ENCODE peak calls at places on chromosomes 11 and 22, in four cellular contexts. I, A, H and D are unnamed samples.

GRCh38 chr22:44710474-44711235 is 8.7 kb downstream of the PRR5 start:
- DNase-seq in I (no peak), A (no peak), H (no peak), D (no peak)

GRCh38 chr11:117225553-117226170 is 6.2 kb downstream of the PCSK7 start:
- DNase-seq in I (no peak), A (no peak), H (no peak), D (no peak)

GRCh38 chr11:109023029-109023428 is 358.2 kb downstream of the DDX10 start:
- DNase-seq in I (no peak), A (no peak), H (no peak), D (no peak)

GRCh38 chr22:44309137-44309536 is 3.6 kb downstream of the SHISAL1 start:
- DNase-seq in I (no peak), A (no peak), H (peak; percentile 7), D (no peak)

GRCh38 chr11:116353517-116353916 is 419.3 kb downstream of the BUD13 start:
- DNase-seq in I (no peak), A (no peak), H (no peak), D (no peak)

GRCh38 chr11:107478922-107479321 is 21.3 kb upstream of the CWF19L2 start:
- DNase-seq in I (no peak), A (no peak), H (no peak), D (no peak)

GRCh38 chr11:65254724-65255123 is 7.0 kb upstream of the POLA2 start:
- DNase-seq in I (no peak), A (no peak), H (no peak), D (no peak)

GRCh38 chr11:93131709-93132108 is 66.1 kb downstream of the SLC36A4 start:
- DNase-seq in I (no peak), A (no peak), H (no peak), D (no peak)

GRCh38 chr11:127653071-127653470 is 652.5 kb upstream of the KIRREL3 start:
- DNase-seq in I (no peak), A (no peak), H (no peak), D (no peak)

GRCh38 chr22:19565921-19566598 is 41.9 kb upstream of the CLDN5 start:
- DNase-seq in I (no peak), A (no peak), H (no peak), D (no peak)

GRCh38 chr22:21621025-21621424 is 8.8 kb downstream of the YDJC start:
- DNase-seq in I (no peak), A (no peak), H (no peak), D (no peak)

GRCh38 chr11:40166892-40167291 is 1292.6 kb downstream of the LRRC4C start:
- DNase-seq in I (no peak), A (no peak), H (no peak), D (no peak)

GRCh38 chr11:131038597-131038996 is 122.3 kb upstream of the SNX19 start:
- DNase-seq in I (peak; percentile 37), A (no peak), H (no peak), D (no peak)

GRCh38 chr11:61919841-61920631 is 2.7 kb upstream of the RAB3IL1 start:
- DNase-seq in I (peak; percentile 11), A (peak; percentile 17), H (no peak), D (peak; percentile 8)

GRCh38 chr11:83571301-83571700 is 285.1 kb upstream of the CCDC90B start:
- DNase-seq in I (no peak), A (no peak), H (no peak), D (no peak)

GRCh38 chr11:66976048-66976467 is 954 bp downstream of the C11orf86 start:
- DNase-seq in I (peak; percentile 86), A (no peak), H (no peak), D (no peak)

GRCh38 chr22:31295831-31296230 is 3.5 kb upstream of the PIK3IP1 start:
- DNase-seq in I (no peak), A (no peak), H (no peak), D (no peak)

GRCh38 chr22:22033803-22034468 is 51.3 kb upstream of the TOP3B start:
- DNase-seq in I (no peak), A (no peak), H (no peak), D (no peak)

GRCh38 chr11:2549876-2550605 is 105.2 kb downstream of the KCNQ1 start:
- DNase-seq in I (no peak), A (peak; percentile 67), H (no peak), D (no peak)

GRCh38 chr11:118002541-118003019 is 16.4 kb downstream of the IL10RA start:
- DNase-seq in I (no peak), A (peak; percentile 22), H (no peak), D (no peak)

GRCh38 chr11:127627629-127628462 is 627.3 kb upstream of the KIRREL3 start:
- DNase-seq in I (no peak), A (no peak), H (no peak), D (no peak)

GRCh38 chr11:66617148-66617814 is 851 bp downstream of the RBM14 start:
- DNase-seq in I (no peak), A (no peak), H (no peak), D (no peak)

GRCh38 chr11:118148240-118148639 is 4.4 kb downstream of the SCN4B start:
- DNase-seq in I (no peak), A (no peak), H (no peak), D (no peak)

GRCh38 chr11:70630816-70631623 is 232.7 kb downstream of the CTTN start:
- DNase-seq in I (no peak), A (no peak), H (no peak), D (no peak)

GRCh38 chr11:115180272-115180671 is 323.9 kb downstream of the CADM1 start:
- DNase-seq in I (no peak), A (no peak), H (no peak), D (no peak)

GRCh38 chr11:122155001-122155400 is 39.0 kb upstream of the BLID start:
- DNase-seq in I (no peak), A (no peak), H (no peak), D (no peak)

GRCh38 chr11:122155765-122156527 is 39.9 kb upstream of the BLID start:
- DNase-seq in I (no peak), A (no peak), H (no peak), D (no peak)

GRCh38 chr11:122159173-122159701 is 43.2 kb upstream of the BLID start:
- DNase-seq in I (peak; percentile 9), A (peak; percentile 52), H (no peak), D (peak; percentile 23)

GRCh38 chr11:122159861-122160260 is 43.8 kb upstream of the BLID start:
- DNase-seq in I (no peak), A (no peak), H (no peak), D (no peak)

GRCh38 chr11:122157540-122158173 is 41.6 kb upstream of the BLID start:
- DNase-seq in I (no peak), A (no peak), H (no peak), D (no peak)
- H3K36me3 ChIP-seq in I (peaks cover 80% of the 10 kb centered on the region), A (no peaks in the 10 kb centered on the region), H (no peaks in the 10 kb centered on the region), D (no peaks in the 10 kb centered on the region)

GRCh38 chr22:27627901-27628300 is 173.7 kb downstream of the MN1 start:
- DNase-seq in I (no peak), A (no peak), H (no peak), D (no peak)

GRCh38 chr22:27627444-27627833 is 174.1 kb downstream of the MN1 start:
- DNase-seq in I (no peak), A (no peak), H (peak; percentile 44), D (no peak)

GRCh38 chr22:27626675-27627443 is 174.7 kb downstream of the MN1 start:
- DNase-seq in I (no peak), A (no peak), H (no peak), D (no peak)

GRCh38 chr22:27624705-27625104 is 176.9 kb downstream of the MN1 start:
- DNase-seq in I (no peak), A (no peak), H (no peak), D (no peak)

GRCh38 chr22:27625769-27626674 is 175.5 kb downstream of the MN1 start:
- DNase-seq in I (no peak), A (no peak), H (no peak), D (no peak)
- H3K4me1 ChIP-seq in I (no peaks in the 10 kb centered on the region), A (no peaks in the 10 kb centered on the region), H (peaks cover 27% of the 10 kb centered on the region), D (no peaks in the 10 kb centered on the region)

DNA sequence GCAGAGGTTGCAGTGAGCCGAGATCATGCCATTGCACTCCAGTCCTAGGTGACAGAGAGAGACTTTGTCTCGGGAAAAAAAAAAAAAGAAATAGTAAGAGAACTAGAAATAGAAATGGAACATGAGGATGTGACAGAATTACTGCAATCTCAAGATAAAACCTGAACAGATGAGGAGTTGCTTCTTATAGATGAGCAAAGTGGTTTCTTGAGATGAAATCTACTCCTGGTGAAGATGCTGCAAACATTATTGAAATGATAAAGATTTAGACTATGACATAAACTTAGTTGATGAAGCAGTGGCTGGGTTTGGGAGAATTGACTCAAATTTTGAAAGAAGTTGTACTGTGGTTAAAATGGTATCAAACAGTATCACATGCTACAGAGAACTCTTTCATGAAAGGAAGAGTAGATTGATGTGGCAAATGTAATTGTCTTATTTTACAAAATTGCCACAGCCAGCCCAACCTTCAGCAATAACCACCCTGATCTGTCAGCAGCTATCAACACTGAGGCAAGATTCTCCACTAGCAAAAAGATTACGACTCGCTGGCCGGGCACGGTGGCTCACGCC is 13.7 kb downstream of the XNDC1N start:
- DNase-seq in I (no peak), A (no peak), H (no peak), D (no peak)
- H3K36me3 ChIP-seq in I (peaks cover 7% of the 10 kb centered on the region), A (no peaks in the 10 kb centered on the region), H (no peaks in the 10 kb centered on the region), D (peaks cover 37% of the 10 kb centered on the region)

GRCh38 chr22:46104170-46104880 is 46.0 kb upstream of the PPARA start:
- DNase-seq in I (no peak), A (peak; percentile 85), H (no peak), D (no peak)

GRCh38 chr22:46103181-46103580 is 47.1 kb upstream of the PPARA start:
- DNase-seq in I (no peak), A (no peak), H (no peak), D (no peak)

GRCh38 chr22:46102159-46102558 is 48.2 kb upstream of the PPARA start:
- DNase-seq in I (no peak), A (no peak), H (no peak), D (no peak)

GRCh38 chr22:46103664-46104063 is 46.7 kb upstream of the PPARA start:
- DNase-seq in I (no peak), A (no peak), H (no peak), D (no peak)

DNA sequence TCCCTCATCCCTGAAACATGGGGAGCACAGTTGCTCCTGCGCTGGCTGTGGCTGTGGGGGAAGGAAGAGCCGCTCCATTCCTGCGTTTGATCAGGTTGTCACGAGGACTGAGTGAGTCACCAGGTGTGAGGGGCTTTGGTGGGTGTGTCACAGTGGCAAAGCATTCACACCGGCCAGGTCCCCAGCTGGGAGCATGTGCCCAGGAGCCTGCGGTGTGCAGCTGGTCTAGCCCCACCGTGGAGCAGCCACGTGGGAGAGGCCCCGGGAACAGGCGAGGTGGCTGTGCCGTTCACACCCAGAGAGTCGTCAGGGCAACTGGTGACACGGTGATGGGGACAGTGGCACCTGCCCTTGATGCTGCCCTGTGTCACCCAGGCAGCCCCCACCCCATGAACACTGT is 47.6 kb upstream of the PPARA start:
- DNase-seq in I (no peak), A (no peak), H (no peak), D (no peak)
- H3K4me1 ChIP-seq in I (peaks cover 18% of the 10 kb centered on the region), A (peaks cover 64% of the 10 kb centered on the region), H (peaks cover 24% of the 10 kb centered on the region), D (no peaks in the 10 kb centered on the region)